ENCODE peak calls at places on chromosomes 13 and 19, in eight cellular contexts. One of them, this sample, is unnamed.

GRCh38 chr13:100818706-100819105 is 144.1 kb upstream of the TMTC4 start:
- DNase-seq in MCF 10A: no peak
- DNase-seq in psoas muscle: no peak
- DNase-seq in AG09309: no peak
- DNase-seq in NCI-H2107: no peak
- DNase-seq in EH: no peak
- DNase-seq in GF-D8: no peak
- DNase-seq in Right ventricle myocardium inferior: no peak
- DNase-seq in this sample: no peak

GRCh38 chr13:91719033-91719432 is 320.6 kb downstream of the GPC5 start:
- DNase-seq in MCF 10A: peak
- DNase-seq in psoas muscle: peak
- DNase-seq in AG09309: no peak
- DNase-seq in NCI-H2107: no peak
- DNase-seq in EH: no peak
- DNase-seq in GF-D8: no peak
- DNase-seq in Right ventricle myocardium inferior: no peak
- DNase-seq in this sample: no peak

GRCh38 chr13:63436288-63436687 is 2020.6 kb upstream of the PCDH20 start:
- DNase-seq in MCF 10A: no peak
- DNase-seq in psoas muscle: no peak
- DNase-seq in AG09309: no peak
- DNase-seq in NCI-H2107: no peak
- DNase-seq in EH: no peak
- DNase-seq in GF-D8: no peak
- DNase-seq in Right ventricle myocardium inferior: no peak
- DNase-seq in this sample: no peak

GRCh38 chr13:109203587-109203986 is 574.2 kb downstream of the MYO16 start:
- DNase-seq in MCF 10A: no peak
- DNase-seq in psoas muscle: no peak
- DNase-seq in AG09309: no peak
- DNase-seq in NCI-H2107: no peak
- DNase-seq in EH: no peak
- DNase-seq in GF-D8: no peak
- DNase-seq in Right ventricle myocardium inferior: no peak
- DNase-seq in this sample: no peak

GRCh38 chr13:113299951-113300350 is 2.9 kb downstream of the LAMP1 start:
- DNase-seq in MCF 10A: no peak
- DNase-seq in psoas muscle: no peak
- DNase-seq in AG09309: no peak
- DNase-seq in NCI-H2107: no peak
- DNase-seq in EH: no peak
- DNase-seq in GF-D8: no peak
- DNase-seq in Right ventricle myocardium inferior: no peak
- DNase-seq in this sample: no peak

GRCh38 chr13:21055016-21055415 is 6.4 kb downstream of the LATS2 start:
- DNase-seq in MCF 10A: no peak
- DNase-seq in psoas muscle: no peak
- DNase-seq in AG09309: no peak
- DNase-seq in NCI-H2107: no peak
- DNase-seq in EH: peak
- DNase-seq in GF-D8: no peak
- DNase-seq in Right ventricle myocardium inferior: no peak
- DNase-seq in this sample: no peak

GRCh38 chr19:30327331-30327730 is 44.9 kb upstream of the ZNF536 start:
- DNase-seq in MCF 10A: no peak
- DNase-seq in psoas muscle: no peak
- DNase-seq in AG09309: no peak
- DNase-seq in NCI-H2107: no peak
- DNase-seq in EH: no peak
- DNase-seq in GF-D8: no peak
- DNase-seq in Right ventricle myocardium inferior: no peak
- DNase-seq in this sample: no peak

GRCh38 chr13:20128459-20128927 is 32.4 kb downstream of the GJA3 start:
- DNase-seq in MCF 10A: no peak
- DNase-seq in psoas muscle: no peak
- DNase-seq in AG09309: no peak
- DNase-seq in NCI-H2107: no peak
- DNase-seq in EH: no peak
- DNase-seq in GF-D8: no peak
- DNase-seq in Right ventricle myocardium inferior: no peak
- DNase-seq in this sample: no peak

GRCh38 chr19:45097776-45098520 is 5.0 kb downstream of the PPP1R37 start:
- DNase-seq in MCF 10A: peak
- DNase-seq in psoas muscle: peak
- DNase-seq in AG09309: peak
- DNase-seq in NCI-H2107: no peak
- DNase-seq in EH: peak
- DNase-seq in GF-D8: no peak
- DNase-seq in Right ventricle myocardium inferior: peak
- DNase-seq in this sample: no peak

GRCh38 chr13:98299243-98299953 is 122.3 kb upstream of the RNF113B start:
- DNase-seq in MCF 10A: no peak
- DNase-seq in psoas muscle: no peak
- DNase-seq in AG09309: no peak
- DNase-seq in NCI-H2107: no peak
- DNase-seq in EH: peak
- DNase-seq in GF-D8: no peak
- DNase-seq in Right ventricle myocardium inferior: no peak
- DNase-seq in this sample: no peak

GRCh38 chr13:31055589-31055988 is 106.1 kb downstream of the HSPH1 start:
- DNase-seq in MCF 10A: no peak
- DNase-seq in psoas muscle: no peak
- DNase-seq in AG09309: no peak
- DNase-seq in NCI-H2107: no peak
- DNase-seq in EH: no peak
- DNase-seq in GF-D8: no peak
- DNase-seq in Right ventricle myocardium inferior: no peak
- DNase-seq in this sample: no peak

GRCh38 chr19:1355258-1355973 is 28.3 kb upstream of the NDUFS7 start:
- DNase-seq in MCF 10A: no peak
- DNase-seq in psoas muscle: no peak
- DNase-seq in AG09309: no peak
- DNase-seq in NCI-H2107: no peak
- DNase-seq in EH: no peak
- DNase-seq in GF-D8: no peak
- DNase-seq in Right ventricle myocardium inferior: peak
- DNase-seq in this sample: no peak

GRCh38 chr19:55654323-55654832 is 457 bp upstream of the U2AF2 start:
- DNase-seq in MCF 10A: peak
- DNase-seq in psoas muscle: peak
- DNase-seq in AG09309: peak
- DNase-seq in NCI-H2107: peak
- DNase-seq in EH: peak
- DNase-seq in GF-D8: peak
- DNase-seq in Right ventricle myocardium inferior: peak
- DNase-seq in this sample: peak

This sample was measured in NCI-H187 treated with DMSO at 0.1 percent for 48 hours.